ENCODE peak calls at places on chromosomes 2 and 18, in nine cellular contexts. T is anterior cingulate cortex; I is activated naive CD4-positive, alpha-beta T cell; U is activated effector memory CD4-positive, alpha-beta T cell treated with anti-CD3 and anti-CD28 coated beads, Interleukin-2, amount 50 U/mL, for 16 hours; N is endothelial cell of umbilical vein; M is stimulated activated CD4-positive, alpha-beta T cell treated with anti-CD3 and anti-CD28 coated beads, Interleukin-2, amount 100 ng/mL, for 48 hours; H is activated CD4-positive, alpha-beta T cell treated with anti-CD3 and anti-CD28 coated beads, Interleukin-2, amount 10 ng/mL, durations not matched to agents 7 days and 5 days; X is SW480; E is stimulated activated naive CD8-positive, alpha-beta T cell treated with anti-CD3 and anti-CD28 coated beads, Interleukin-15, amount 100 ng/mL, for 72 hours. D is an unnamed sample.

GRCh38 chr2:240919161-240919781 is 13.1 kb downstream of the CROCC2 start:
- DNase-seq in T (no peak), I (no peak), U (peak; percentile 51), N (no peak), M (no peak), H (no peak), X (no peak), E (no peak), D (peak; percentile 45)

GRCh38 chr2:120667981-120668380 is 67.7 kb upstream of the GLI2 start:
- DNase-seq in T (no peak), I (no peak), U (no peak), N (no peak), M (no peak), H (no peak), X (no peak), E (no peak), D (peak; percentile 18)

GRCh38 chr2:40554665-40555294 is 102.9 kb upstream of the SLC8A1 start:
- DNase-seq in T (no peak), I (no peak), U (no peak), N (peak; percentile 69), M (peak; percentile 49), H (peak; percentile 68), X (peak; percentile 44), E (peak; percentile 29), D (peak; percentile 70)

GRCh38 chr2:46887028-46887885 is 28.3 kb downstream of the MCFD2 start:
- DNase-seq in T (no peak), I (no peak), U (no peak), N (no peak), M (no peak), H (no peak), X (peak; percentile 52), E (no peak), D (peak; percentile 35)

GRCh38 chr2:11722249-11723060 is 24.0 kb upstream of the LPIN1 start:
- DNase-seq in T (no peak), I (no peak), U (no peak), N (no peak), M (no peak), H (no peak), X (no peak), E (no peak), D (no peak)

GRCh38 chr2:28082131-28082530 is 191.6 kb downstream of the BABAM2 start:
- DNase-seq in T (no peak), I (no peak), U (no peak), N (no peak), M (no peak), H (no peak), X (peak; percentile 59), E (no peak), D (no peak)

GRCh38 chr2:112542974-112543760 is 902 bp downstream of the POLR1B start:
- DNase-seq in T (no peak), I (no peak), U (peak; percentile 63), N (peak; percentile 54), M (no peak), H (peak; percentile 28), X (peak; percentile 46), E (peak; percentile 8), D (no peak)

GRCh38 chr2:75518638-75519465 is 41.9 kb downstream of the EVA1A start:
- DNase-seq in T (no peak), I (no peak), U (no peak), N (no peak), M (no peak), H (no peak), X (no peak), E (no peak), D (no peak)

GRCh38 chr2:227280895-227281294 is 44.2 kb upstream of the MFF start:
- DNase-seq in T (no peak), I (no peak), U (no peak), N (no peak), M (no peak), H (no peak), X (no peak), E (no peak), D (no peak)

GRCh38 chr2:74525717-74526648 is at the start of gene DQX1:
- DNase-seq in T (no peak), I (no peak), U (no peak), N (peak; percentile 28), M (no peak), H (peak; percentile 40), X (peak; percentile 67), E (no peak), D (no peak)

GRCh38 chr18:59736061-59736460 is 38.8 kb upstream of the CCBE1 start:
- DNase-seq in T (no peak), I (no peak), U (no peak), N (no peak), M (no peak), H (no peak), X (no peak), E (no peak), D (no peak)

GRCh38 chr2:224882291-224883171 is 159.7 kb downstream of the DOCK10 start:
- DNase-seq in T (no peak), I (no peak), U (no peak), N (peak; percentile 82), M (no peak), H (no peak), X (no peak), E (no peak), D (no peak)

GRCh38 chr2:80205498-80205897 is 99.1 kb downstream of the LRRTM1 start:
- DNase-seq in T (no peak), I (no peak), U (no peak), N (no peak), M (no peak), H (no peak), X (no peak), E (no peak), D (no peak)

GRCh38 chr18:48801728-48802542 is 148.8 kb downstream of the SMAD7 start:
- DNase-seq in T (no peak), I (no peak), U (peak; percentile 60), N (no peak), M (no peak), H (no peak), X (peak; percentile 66), E (no peak), D (peak; percentile 39)

GRCh38 chr18:13418013-13418710 is 199.6 kb downstream of the LDLRAD4 start:
- DNase-seq in T (no peak), I (no peak), U (no peak), N (no peak), M (no peak), H (no peak), X (no peak), E (no peak), D (no peak)

GRCh38 chr18:8794133-8794986 is 89.0 kb downstream of the MTCL1 start:
- DNase-seq in T (no peak), I (no peak), U (no peak), N (peak; percentile 66), M (no peak), H (no peak), X (no peak), E (no peak), D (no peak)

GRCh38 chr2:150400849-150401248 is 86.6 kb downstream of the RND3 start:
- DNase-seq in T (no peak), I (no peak), U (no peak), N (no peak), M (no peak), H (no peak), X (no peak), E (no peak), D (no peak)

GRCh38 chr2:3130889-3131635 is 246.6 kb downstream of the EIPR1 start:
- DNase-seq in T (no peak), I (no peak), U (no peak), N (no peak), M (no peak), H (no peak), X (no peak), E (no peak), D (no peak)

GRCh38 chr2:1676091-1676912 is 68.0 kb downstream of the PXDN start:
- DNase-seq in T (no peak), I (no peak), U (no peak), N (no peak), M (no peak), H (no peak), X (no peak), E (no peak), D (peak; percentile 78)

GRCh38 chr2:237128026-237128703 is 42.5 kb downstream of the COPS8 start:
- DNase-seq in T (no peak), I (no peak), U (no peak), N (peak; percentile 98), M (peak; percentile 32), H (no peak), X (peak; percentile 56), E (no peak), D (peak; percentile 99)

GRCh38 chr2:86747708-86748627 is 27.9 kb downstream of the RMND5A start:
- DNase-seq in T (peak; percentile 49), I (no peak), U (no peak), N (peak; percentile 20), M (no peak), H (no peak), X (peak; percentile 74), E (peak; percentile 46), D (no peak)

GRCh38 chr2:206565666-206566065 is 76.6 kb upstream of the FAM237A start:
- DNase-seq in T (no peak), I (no peak), U (no peak), N (no peak), M (no peak), H (no peak), X (no peak), E (no peak), D (no peak)

GRCh38 chr18:21362921-21363320 is 120.9 kb downstream of the GREB1L start:
- DNase-seq in T (no peak), I (no peak), U (no peak), N (no peak), M (no peak), H (no peak), X (no peak), E (no peak), D (no peak)

GRCh38 chr2:59312967-59313943 is 1072.1 kb upstream of the FANCL start:
- DNase-seq in T (no peak), I (no peak), U (no peak), N (no peak), M (no peak), H (no peak), X (no peak), E (no peak), D (no peak)

GRCh38 chr2:157761520-157761919 is 114.6 kb downstream of the ACVR1 start:
- DNase-seq in T (no peak), I (no peak), U (no peak), N (no peak), M (no peak), H (no peak), X (no peak), E (no peak), D (no peak)

GRCh38 chr2:241315879-241316700 is at the start of gene SEPTIN2:
- DNase-seq in T (no peak), I (peak; percentile 76), U (peak; percentile 91), N (peak; percentile 85), M (no peak), H (no peak), X (peak; percentile 43), E (peak; percentile 86), D (peak; percentile 89)

GRCh38 chr2:215764441-215765048 is 248.8 kb downstream of the MREG start:
- DNase-seq in T (no peak), I (no peak), U (no peak), N (peak; percentile 34), M (no peak), H (no peak), X (no peak), E (no peak), D (no peak)

GRCh38 chr2:214244847-214245246 is 166.0 kb upstream of the VWC2L start:
- DNase-seq in T (no peak), I (no peak), U (no peak), N (no peak), M (no peak), H (no peak), X (no peak), E (no peak), D (no peak)

GRCh38 chr2:241312082-241312481 is 3.4 kb downstream of the HDLBP start:
- DNase-seq in T (no peak), I (no peak), U (no peak), N (no peak), M (no peak), H (no peak), X (no peak), E (no peak), D (no peak)